ENCODE peak calls at places on chromosome 17, in four cellular contexts. B is sciatic nerve, J is astrocyte of the spinal cord, I is A549. A is an unnamed sample.

GRCh38 chr17:20268700-20269475 is 198.5 kb downstream of the LGALS9B start:
- DNase-seq in I (no peak), B (no peak), J (no peak), A (no peak)

GRCh38 chr17:10172241-10172741 is 26.1 kb downstream of the GAS7 start:
- DNase-seq in J (no peak), I (no peak), B (no peak), A (no peak)

GRCh38 chr17:74276561-74277009 is 2.6 kb downstream of the DNAI2 start:
- DNase-seq in I (no peak), J (no peak), B (no peak), A (no peak)

GRCh38 chr17:38898812-38899348 is 26.5 kb upstream of the LASP1NB start:
- DNase-seq in I (no peak), J (no peak), B (no peak), A (no peak)

GRCh38 chr17:28533091-28533670 is 19.2 kb downstream of the UNC119 start:
- DNase-seq in I (no peak), J (no peak), B (no peak), A (no peak)

GRCh38 chr17:6914711-6915110 is 81.1 kb upstream of the ALOX12 start:
- DNase-seq in B (no peak), I (no peak), J (no peak), A (no peak)

GRCh38 chr17:40474419-40475002 is 26.9 kb downstream of the TNS4 start:
- DNase-seq in B (no peak), I (no peak), J (peak), A (no peak)

GRCh38 chr17:35841505-35841904 is 27.2 kb downstream of the HEATR9 start:
- DNase-seq in I (no peak), J (peak), B (no peak), A (no peak)

GRCh38 chr17:1313270-1314005 is 34.0 kb downstream of the TRARG1 start:
- DNase-seq in I (no peak), B (no peak), J (no peak), A (no peak)

GRCh38 chr17:45906237-45906636 is 11.9 kb downstream of the MAPT start:
- DNase-seq in J (no peak), B (no peak), I (no peak), A (no peak)

GRCh38 chr17:79797492-79798295 is 817 bp upstream of the CBX8 start:
- DNase-seq in J (no peak), I (peak), B (no peak), A (peak)

GRCh38 chr17:50035421-50035879 is 20.5 kb upstream of the ITGA3 start:
- DNase-seq in J (no peak), B (no peak), I (no peak), A (peak)

GRCh38 chr17:52298881-52299280 is 140.4 kb upstream of the CA10 start:
- DNase-seq in I (no peak), J (no peak), B (no peak), A (no peak)

GRCh38 chr17:40915199-40915661 is 22.2 kb downstream of the KRT23 start:
- DNase-seq in J (peak), I (peak), B (no peak), A (no peak)

A was measured in D341Med.